ENCODE peak calls at places on chromosomes 1 and 21, in six cellular contexts. One of them, this sample, is unnamed.

GRCh38 chr1:244060691-244061090 is 9.6 kb downstream of the ZBTB18 start:
- DNase-seq in vagina: no peak
- DNase-seq in M059J: no peak
- DNase-seq in body of pancreas: peak; percentile 18
- DNase-seq in adipocyte: no peak
- DNase-seq in stimulated activated CD4-positive, alpha-beta T cell treated with anti-CD3 and anti-CD28 coated beads, TNF-alpha, amount 100 ng/mL, for 1 hour: no peak
- DNase-seq in this sample: no peak

GRCh38 chr1:88612783-88613182 is 71.3 kb upstream of the PKN2 start:
- DNase-seq in M059J: peak; percentile 62
- DNase-seq in vagina: no peak
- DNase-seq in adipocyte: no peak
- DNase-seq in stimulated activated CD4-positive, alpha-beta T cell treated with anti-CD3 and anti-CD28 coated beads, TNF-alpha, amount 100 ng/mL, for 1 hour: no peak
- DNase-seq in body of pancreas: no peak
- DNase-seq in this sample: peak; percentile 70

GRCh38 chr1:63856924-63857323 is 83.1 kb downstream of the ROR1 start:
- DNase-seq in stimulated activated CD4-positive, alpha-beta T cell treated with anti-CD3 and anti-CD28 coated beads, TNF-alpha, amount 100 ng/mL, for 1 hour: no peak
- DNase-seq in M059J: no peak
- DNase-seq in vagina: no peak
- DNase-seq in body of pancreas: no peak
- DNase-seq in adipocyte: no peak
- DNase-seq in this sample: no peak

GRCh38 chr21:33828577-33828976 is 87.0 kb downstream of the ATP5PO start:
- DNase-seq in stimulated activated CD4-positive, alpha-beta T cell treated with anti-CD3 and anti-CD28 coated beads, TNF-alpha, amount 100 ng/mL, for 1 hour: no peak
- DNase-seq in adipocyte: no peak
- DNase-seq in vagina: no peak
- DNase-seq in M059J: no peak
- DNase-seq in body of pancreas: no peak
- DNase-seq in this sample: no peak

GRCh38 chr1:167503626-167504458 is 14.5 kb downstream of the CD247 start:
- DNase-seq in vagina: no peak
- DNase-seq in M059J: no peak
- DNase-seq in stimulated activated CD4-positive, alpha-beta T cell treated with anti-CD3 and anti-CD28 coated beads, TNF-alpha, amount 100 ng/mL, for 1 hour: no peak
- DNase-seq in body of pancreas: no peak
- DNase-seq in adipocyte: no peak
- DNase-seq in this sample: no peak

GRCh38 chr1:212326541-212326940 is 41.3 kb downstream of the PPP2R5A start:
- DNase-seq in body of pancreas: no peak
- DNase-seq in adipocyte: no peak
- DNase-seq in M059J: no peak
- DNase-seq in stimulated activated CD4-positive, alpha-beta T cell treated with anti-CD3 and anti-CD28 coated beads, TNF-alpha, amount 100 ng/mL, for 1 hour: no peak
- DNase-seq in vagina: no peak
- DNase-seq in this sample: no peak

GRCh38 chr1:40384887-40385286 is 11.4 kb downstream of the SMAP2 start:
- DNase-seq in adipocyte: no peak
- DNase-seq in M059J: no peak
- DNase-seq in body of pancreas: no peak
- DNase-seq in vagina: no peak
- DNase-seq in stimulated activated CD4-positive, alpha-beta T cell treated with anti-CD3 and anti-CD28 coated beads, TNF-alpha, amount 100 ng/mL, for 1 hour: no peak
- DNase-seq in this sample: no peak

GRCh38 chr1:232627645-232628334 is 2.1 kb downstream of the SIPA1L2 start:
- DNase-seq in stimulated activated CD4-positive, alpha-beta T cell treated with anti-CD3 and anti-CD28 coated beads, TNF-alpha, amount 100 ng/mL, for 1 hour: no peak
- DNase-seq in M059J: peak; percentile 72
- DNase-seq in body of pancreas: no peak
- DNase-seq in adipocyte: peak; percentile 39
- DNase-seq in vagina: no peak
- DNase-seq in this sample: peak; percentile 62

GRCh38 chr1:61330018-61330417 is 247.7 kb downstream of the NFIA start:
- DNase-seq in adipocyte: no peak
- DNase-seq in vagina: no peak
- DNase-seq in M059J: no peak
- DNase-seq in body of pancreas: no peak
- DNase-seq in stimulated activated CD4-positive, alpha-beta T cell treated with anti-CD3 and anti-CD28 coated beads, TNF-alpha, amount 100 ng/mL, for 1 hour: no peak
- DNase-seq in this sample: no peak

GRCh38 chr1:47424336-47424982 is 8.4 kb downstream of the FOXE3 start:
- DNase-seq in M059J: peak; percentile 72
- DNase-seq in body of pancreas: peak; percentile 33
- DNase-seq in stimulated activated CD4-positive, alpha-beta T cell treated with anti-CD3 and anti-CD28 coated beads, TNF-alpha, amount 100 ng/mL, for 1 hour: no peak
- DNase-seq in vagina: no peak
- DNase-seq in adipocyte: peak; percentile 79
- DNase-seq in this sample: peak; percentile 27

GRCh38 chr21:20443558-20444155 is 554.6 kb upstream of the NCAM2 start:
- DNase-seq in stimulated activated CD4-positive, alpha-beta T cell treated with anti-CD3 and anti-CD28 coated beads, TNF-alpha, amount 100 ng/mL, for 1 hour: no peak
- DNase-seq in vagina: no peak
- DNase-seq in body of pancreas: no peak
- DNase-seq in adipocyte: no peak
- DNase-seq in M059J: peak; percentile 1
- DNase-seq in this sample: no peak

GRCh38 chr1:8059161-8059622 is 33.1 kb upstream of the ERRFI1 start:
- DNase-seq in vagina: no peak
- DNase-seq in body of pancreas: no peak
- DNase-seq in M059J: peak; percentile 70
- DNase-seq in adipocyte: peak; percentile 88
- DNase-seq in stimulated activated CD4-positive, alpha-beta T cell treated with anti-CD3 and anti-CD28 coated beads, TNF-alpha, amount 100 ng/mL, for 1 hour: no peak
- DNase-seq in this sample: peak; percentile 56

GRCh38 chr1:204206121-204206520 is 7.7 kb downstream of the GOLT1A start:
- DNase-seq in stimulated activated CD4-positive, alpha-beta T cell treated with anti-CD3 and anti-CD28 coated beads, TNF-alpha, amount 100 ng/mL, for 1 hour: no peak
- DNase-seq in adipocyte: peak; percentile 60
- DNase-seq in body of pancreas: no peak
- DNase-seq in M059J: peak; percentile 41
- DNase-seq in vagina: no peak
- DNase-seq in this sample: no peak

GRCh38 chr1:11057477-11057876 is 2.3 kb downstream of the SRM start:
- DNase-seq in M059J: no peak
- DNase-seq in vagina: no peak
- DNase-seq in body of pancreas: no peak
- DNase-seq in adipocyte: no peak
- DNase-seq in stimulated activated CD4-positive, alpha-beta T cell treated with anti-CD3 and anti-CD28 coated beads, TNF-alpha, amount 100 ng/mL, for 1 hour: no peak
- DNase-seq in this sample: no peak

GRCh38 chr1:229253170-229253974 is 17.5 kb upstream of the RAB4A start:
- DNase-seq in vagina: no peak
- DNase-seq in adipocyte: peak; percentile 11
- DNase-seq in body of pancreas: peak; percentile 19
- DNase-seq in stimulated activated CD4-positive, alpha-beta T cell treated with anti-CD3 and anti-CD28 coated beads, TNF-alpha, amount 100 ng/mL, for 1 hour: no peak
- DNase-seq in M059J: peak; percentile 69
- DNase-seq in this sample: peak; percentile 37

GRCh38 chr1:208278638-208279037 is 34.5 kb upstream of the PLXNA2 start:
- DNase-seq in adipocyte: no peak
- DNase-seq in body of pancreas: no peak
- DNase-seq in stimulated activated CD4-positive, alpha-beta T cell treated with anti-CD3 and anti-CD28 coated beads, TNF-alpha, amount 100 ng/mL, for 1 hour: no peak
- DNase-seq in M059J: peak; percentile 3
- DNase-seq in vagina: no peak
- DNase-seq in this sample: no peak

GRCh38 chr1:111481387-111482221 is 7.8 kb downstream of the C1orf162 start:
- DNase-seq in stimulated activated CD4-positive, alpha-beta T cell treated with anti-CD3 and anti-CD28 coated beads, TNF-alpha, amount 100 ng/mL, for 1 hour: peak; percentile 28
- DNase-seq in vagina: no peak
- DNase-seq in adipocyte: peak; percentile 73
- DNase-seq in body of pancreas: peak; percentile 76
- DNase-seq in M059J: peak; percentile 72
- DNase-seq in this sample: peak; percentile 45

GRCh38 chr1:183272390-183272801 is 86.3 kb downstream of the LAMC2 start:
- DNase-seq in M059J: peak; percentile 97
- DNase-seq in body of pancreas: no peak
- DNase-seq in adipocyte: peak; percentile 75
- DNase-seq in vagina: no peak
- DNase-seq in stimulated activated CD4-positive, alpha-beta T cell treated with anti-CD3 and anti-CD28 coated beads, TNF-alpha, amount 100 ng/mL, for 1 hour: no peak
- DNase-seq in this sample: peak; percentile 76

GRCh38 chr1:106536741-106537140 is 519.7 kb upstream of the PRMT6 start:
- DNase-seq in stimulated activated CD4-positive, alpha-beta T cell treated with anti-CD3 and anti-CD28 coated beads, TNF-alpha, amount 100 ng/mL, for 1 hour: no peak
- DNase-seq in vagina: no peak
- DNase-seq in adipocyte: peak; percentile 47
- DNase-seq in body of pancreas: no peak
- DNase-seq in M059J: no peak
- DNase-seq in this sample: no peak

GRCh38 chr1:214524824-214525223 is 26.6 kb downstream of the PTPN14 start:
- DNase-seq in stimulated activated CD4-positive, alpha-beta T cell treated with anti-CD3 and anti-CD28 coated beads, TNF-alpha, amount 100 ng/mL, for 1 hour: no peak
- DNase-seq in vagina: no peak
- DNase-seq in adipocyte: peak; percentile 68
- DNase-seq in M059J: no peak
- DNase-seq in body of pancreas: no peak
- DNase-seq in this sample: no peak

GRCh38 chr21:44969965-44970755 is 30.3 kb downstream of the SLX9 start:
- DNase-seq in body of pancreas: no peak
- DNase-seq in stimulated activated CD4-positive, alpha-beta T cell treated with anti-CD3 and anti-CD28 coated beads, TNF-alpha, amount 100 ng/mL, for 1 hour: no peak
- DNase-seq in adipocyte: no peak
- DNase-seq in vagina: no peak
- DNase-seq in M059J: peak; percentile 29
- DNase-seq in this sample: peak; percentile 37

GRCh38 chr1:185739967-185740366 is 5.8 kb downstream of the HMCN1 start:
- DNase-seq in adipocyte: no peak
- DNase-seq in M059J: no peak
- DNase-seq in stimulated activated CD4-positive, alpha-beta T cell treated with anti-CD3 and anti-CD28 coated beads, TNF-alpha, amount 100 ng/mL, for 1 hour: no peak
- DNase-seq in vagina: no peak
- DNase-seq in body of pancreas: no peak
- DNase-seq in this sample: no peak

GRCh38 chr1:115492880-115493279 is 148.9 kb upstream of the VANGL1 start:
- DNase-seq in body of pancreas: no peak
- DNase-seq in adipocyte: peak; percentile 34
- DNase-seq in M059J: peak; percentile 68
- DNase-seq in stimulated activated CD4-positive, alpha-beta T cell treated with anti-CD3 and anti-CD28 coated beads, TNF-alpha, amount 100 ng/mL, for 1 hour: no peak
- DNase-seq in vagina: no peak
- DNase-seq in this sample: peak; percentile 69

GRCh38 chr1:206551985-206552325 is 44.6 kb downstream of the RASSF5 start:
- DNase-seq in vagina: no peak
- DNase-seq in M059J: no peak
- DNase-seq in adipocyte: no peak
- DNase-seq in stimulated activated CD4-positive, alpha-beta T cell treated with anti-CD3 and anti-CD28 coated beads, TNF-alpha, amount 100 ng/mL, for 1 hour: peak; percentile 61
- DNase-seq in body of pancreas: no peak
- DNase-seq in this sample: no peak